ENCODE peak calls at places on chromosomes 7 and 10, in four cellular contexts. C is activated naive CD4-positive, alpha-beta T cell treated with anti-CD3 and anti-CD28 coated beads, Interleukin-2, amount 50 U/mL, for 72 hours; O is Right ventricle myocardium superior; S is dorsolateral prefrontal cortex. F is an unnamed sample.

GRCh38 chr10:75211007-75211735 is 575 bp downstream of the VDAC2 start:
- DNase-seq in C (no peak), O (no peak), S (no peak), F (peak)

GRCh38 chr10:80122746-80123145 is 9.8 kb upstream of the PLAC9 start:
- DNase-seq in C (no peak), O (no peak), S (no peak), F (no peak)

GRCh38 chr10:86104156-86104555 is 262.4 kb downstream of the GRID1 start:
- DNase-seq in C (no peak), O (no peak), S (no peak), F (no peak)

GRCh38 chr10:15395912-15396311 is 24.8 kb upstream of the FAM171A1 start:
- DNase-seq in C (no peak), O (no peak), S (no peak), F (no peak)

GRCh38 chr10:57917019-57917418 is 350.7 kb downstream of the IPMK start:
- DNase-seq in C (no peak), O (no peak), S (no peak), F (no peak)

GRCh38 chr7:51732066-51732465 is 415.5 kb upstream of the COBL start:
- DNase-seq in C (no peak), O (no peak), S (no peak), F (no peak)

GRCh38 chr10:25176421-25176968 is 1.7 kb downstream of the GPR158 start:
- DNase-seq in C (no peak), O (no peak), S (peak), F (no peak)

GRCh38 chr7:6365451-6365850 is 82.3 kb downstream of the DAGLB start:
- DNase-seq in C (no peak), O (no peak), S (no peak), F (no peak)

GRCh38 chr7:131238260-131238940 is 89.3 kb upstream of the MKLN1 start:
- DNase-seq in C (no peak), O (no peak), S (no peak), F (peak)

GRCh38 chr10:110918633-110919348 is at the start of gene BBIP1:
- DNase-seq in C (peak), O (no peak), S (peak), F (peak)

GRCh38 chr10:6269953-6270867 is 67.5 kb downstream of the PFKFB3 start:
- DNase-seq in C (peak), O (no peak), S (no peak), F (peak)

GRCh38 chr7:496528-497295 is 22.9 kb downstream of the PDGFA start:
- DNase-seq in C (no peak), O (peak), S (no peak), F (no peak)

GRCh38 chr7:29297194-29297890 is 102.8 kb downstream of the CHN2 start:
- DNase-seq in C (no peak), O (no peak), S (no peak), F (no peak)

GRCh38 chr7:91310829-91311460 is 46.7 kb downstream of the FZD1 start:
- DNase-seq in C (no peak), O (peak), S (no peak), F (no peak)

GRCh38 chr10:71433116-71433982 is 36.6 kb downstream of the CDH23 start:
- DNase-seq in C (peak), O (no peak), S (no peak), F (no peak)

GRCh38 chr7:106736508-106737201 is 75.7 kb upstream of the CCDC71L start:
- DNase-seq in C (no peak), O (no peak), S (no peak), F (peak)

GRCh38 chr10:1468777-1469176 is 268.5 kb downstream of the ADARB2 start:
- DNase-seq in C (no peak), O (no peak), S (no peak), F (no peak)

GRCh38 chr10:107653832-107654287 is 489.4 kb upstream of the SORCS1 start:
- DNase-seq in C (no peak), O (no peak), S (no peak), F (no peak)

GRCh38 chr7:33043875-33044718 is 18.5 kb downstream of the NT5C3A start:
- DNase-seq in C (no peak), O (no peak), S (no peak), F (no peak)

GRCh38 chr10:36489928-36490279 is 635.5 kb upstream of the ANKRD30A start:
- DNase-seq in C (no peak), O (no peak), S (no peak), F (no peak)

GRCh38 chr7:136140469-136140868 is 163.3 kb upstream of the MTPN start:
- DNase-seq in C (no peak), O (no peak), S (no peak), F (no peak)

GRCh38 chr7:11252705-11253272 is 279.1 kb downstream of the PHF14 start:
- DNase-seq in C (no peak), O (no peak), S (no peak), F (no peak)

GRCh38 chr7:141133646-141134045 is 59.8 kb downstream of the TMEM178B start:
- DNase-seq in C (no peak), O (no peak), S (no peak), F (no peak)

GRCh38 chr10:31635415-31636065 is 293.1 kb downstream of the ARHGAP12 start:
- DNase-seq in C (no peak), O (no peak), S (no peak), F (no peak)

GRCh38 chr10:119667562-119668328 is 16.6 kb downstream of the BAG3 start:
- DNase-seq in C (no peak), O (peak), S (no peak), F (no peak)

GRCh38 chr10:102918817-102919236 is 733 bp downstream of the CNNM2 start:
- DNase-seq in C (peak), O (no peak), S (peak), F (no peak)

GRCh38 chr10:22436893-22437619 is 91.8 kb downstream of the SPAG6 start:
- DNase-seq in C (peak), O (peak), S (peak), F (peak)

GRCh38 chr10:118712930-118713634 is 41.7 kb downstream of the CACUL1 start:
- DNase-seq in C (no peak), O (no peak), S (no peak), F (no peak)

GRCh38 chr7:40572810-40573470 is 438.1 kb downstream of the SUGCT start:
- DNase-seq in C (no peak), O (no peak), S (no peak), F (no peak)

GRCh38 chr7:121391686-121392085 is 4.4 kb downstream of the FAM3C start:
- DNase-seq in C (no peak), O (no peak), S (no peak), F (no peak)

GRCh38 chr7:50312589-50313162 is 8.2 kb downstream of the IKZF1 start:
- DNase-seq in C (no peak), O (no peak), S (no peak), F (no peak)

GRCh38 chr7:5630670-5631069 is 150.8 kb downstream of the RNF216 start:
- DNase-seq in C (no peak), O (peak), S (no peak), F (peak)

F was measured in natural killer cell treated with Interleukin-12 subunit alpha and Interleukin-12 subunit beta and Interleukin-15 and Interleukin-18, amount 100 ng/mL, for 72 hours.